ENCODE peak calls at places on chromosomes 12 and 14, in nine cellular contexts. I, X, J, C, D, W, R, T and A are unnamed samples.

GRCh38 chr14:48805315-48805714 is 780.9 kb downstream of the RPS29 start:
- DNase-seq in I (no peak), X (no peak), J (no peak), C (no peak), D (no peak), W (no peak), R (no peak), T (no peak), A (no peak)

GRCh38 chr12:106910202-106910601 is 45.5 kb upstream of the TMEM263 start:
- DNase-seq in I (no peak), X (no peak), J (no peak), C (peak), D (no peak), W (no peak), R (no peak), T (no peak), A (no peak)

GRCh38 chr12:46577063-46577776 is 204.6 kb upstream of the SLC38A2 start:
- DNase-seq in I (no peak), X (no peak), J (no peak), C (no peak), D (no peak), W (no peak), R (no peak), T (no peak), A (no peak)

GRCh38 chr12:47276253-47277070 is 196.7 kb upstream of the AMIGO2 start:
- DNase-seq in I (no peak), X (no peak), J (no peak), C (peak), D (peak), W (peak), R (peak), T (peak), A (no peak)

GRCh38 chr14:102878174-102878969 is 44.1 kb upstream of the AMN start:
- DNase-seq in I (no peak), X (no peak), J (no peak), C (no peak), D (no peak), W (no peak), R (no peak), T (no peak), A (no peak)

GRCh38 chr12:1744932-1745331 is 54.1 kb downstream of the ADIPOR2 start:
- DNase-seq in I (no peak), X (no peak), J (no peak), C (no peak), D (peak), W (peak), R (no peak), T (no peak), A (no peak)

GRCh38 chr14:90179357-90179756 is 77.0 kb upstream of the PSMC1 start:
- DNase-seq in I (peak), X (no peak), J (no peak), C (no peak), D (no peak), W (no peak), R (no peak), T (no peak), A (no peak)

GRCh38 chr12:53120685-53121525 is 17.6 kb downstream of the SOAT2 start:
- DNase-seq in I (no peak), X (no peak), J (no peak), C (no peak), D (no peak), W (no peak), R (peak), T (no peak), A (no peak)

GRCh38 chr14:57533214-57533613 is 39.6 kb upstream of the CCDC198 start:
- DNase-seq in I (no peak), X (no peak), J (peak), C (peak), D (peak), W (no peak), R (peak), T (no peak), A (peak)

GRCh38 chr14:32998433-32998832 is 59.8 kb downstream of the NPAS3 start:
- DNase-seq in I (no peak), X (no peak), J (no peak), C (no peak), D (peak), W (peak), R (no peak), T (no peak), A (no peak)
- TF ChIP-seq CTCF in I (peak), X (no peak), J (peak), C (no peak), D (peak), W (peak), R (no peak), T (peak), A (no peak)

GRCh38 chr12:104735801-104736200 is 222.3 kb downstream of the SLC41A2 start:
- DNase-seq in I (no peak), X (no peak), J (no peak), C (no peak), D (no peak), W (no peak), R (no peak), T (no peak), A (no peak)

GRCh38 chr12:104734541-104735075 is 223.5 kb downstream of the SLC41A2 start:
- DNase-seq in I (no peak), X (no peak), J (no peak), C (no peak), D (no peak), W (no peak), R (no peak), T (no peak), A (no peak)

GRCh38 chr12:104736307-104736706 is 221.8 kb downstream of the SLC41A2 start:
- DNase-seq in I (no peak), X (no peak), J (no peak), C (no peak), D (peak), W (peak), R (no peak), T (peak), A (no peak)

GRCh38 chr12:104730761-104731160 is 227.3 kb downstream of the SLC41A2 start:
- DNase-seq in I (no peak), X (no peak), J (no peak), C (no peak), D (no peak), W (no peak), R (no peak), T (no peak), A (no peak)

DNA sequence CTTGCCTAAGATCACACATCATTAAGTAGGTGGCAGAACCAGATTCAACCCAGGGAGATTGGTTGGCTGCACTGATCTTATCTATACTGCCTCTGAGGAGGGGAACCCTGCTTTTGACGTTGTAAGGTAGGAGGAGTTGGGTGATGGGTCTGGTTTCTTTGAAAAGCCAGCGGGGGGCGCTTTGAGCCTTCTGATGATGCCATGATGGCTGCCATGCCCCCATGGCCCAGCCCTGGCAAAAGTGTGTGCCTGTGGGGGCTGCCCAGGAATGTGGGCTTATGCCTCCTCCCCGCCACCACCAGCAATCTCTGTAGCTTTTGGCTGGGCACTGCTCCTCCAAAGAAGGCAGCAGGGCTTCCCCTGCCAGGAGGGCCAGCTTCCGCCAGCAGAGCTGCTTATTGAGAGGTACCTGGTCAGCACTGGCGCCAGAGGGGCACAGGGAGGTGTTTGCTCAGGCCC is 224.3 kb downstream of the SLC41A2 start:
- DNase-seq in I (no peak), X (no peak), J (peak), C (no peak), D (no peak), W (no peak), R (peak), T (no peak), A (peak)
- TF ChIP-seq CTCF in I (peak), X (no peak), J (peak), C (no peak), D (no peak), W (peak), R (peak), T (no peak), A (no peak)

GRCh38 chr14:68941820-68942219 is 37.3 kb downstream of the ACTN1 start:
- DNase-seq in I (peak), X (no peak), J (no peak), C (no peak), D (peak), W (peak), R (no peak), T (peak), A (peak)
- TF ChIP-seq CTCF in I (peak), X (no peak), J (peak), C (no peak), D (peak), W (peak), R (no peak), T (peak), A (no peak)

DNA sequence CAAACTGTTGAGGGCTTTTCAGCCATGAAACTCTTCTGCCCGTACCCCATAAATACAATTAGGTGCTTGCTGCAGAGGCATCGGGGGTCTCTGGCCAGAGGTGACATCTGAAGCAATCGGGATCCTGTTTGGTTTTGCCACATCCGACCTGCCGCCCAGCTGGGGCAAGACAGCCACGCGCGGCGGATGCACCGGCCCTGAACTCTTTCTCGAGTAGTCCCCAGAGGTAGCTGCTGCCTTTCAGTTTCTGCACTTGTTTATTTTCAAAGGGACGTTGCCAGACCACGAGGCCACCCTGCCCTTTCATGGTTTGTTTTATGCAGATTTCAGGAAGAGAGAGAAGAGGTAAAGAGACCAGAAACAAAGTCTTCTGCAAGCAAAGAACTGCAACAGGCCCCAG is 10.6 kb upstream of the MLXIP start:
- DNase-seq in I (no peak), X (no peak), J (no peak), C (peak), D (peak), W (peak), R (peak), T (no peak), A (no peak)
- TF ChIP-seq CTCF in I (no peak), X (no peak), J (no peak), C (no peak), D (no peak), W (no peak), R (no peak), T (no peak), A (no peak)

GRCh38 chr14:34439090-34439489 is 22.9 kb downstream of the SPTSSA start:
- DNase-seq in I (no peak), X (no peak), J (no peak), C (no peak), D (no peak), W (no peak), R (no peak), T (no peak), A (no peak)
- TF ChIP-seq CTCF in I (peak), X (no peak), J (no peak), C (no peak), D (no peak), W (no peak), R (no peak), T (no peak), A (no peak)

GRCh38 chr14:24277606-24278321 is 6.4 kb upstream of the RABGGTA start:
- DNase-seq in I (no peak), X (no peak), J (no peak), C (no peak), D (no peak), W (no peak), R (no peak), T (no peak), A (no peak)

GRCh38 chr14:24280797-24281460 is 9.5 kb upstream of the RABGGTA start:
- DNase-seq in I (no peak), X (no peak), J (no peak), C (no peak), D (no peak), W (no peak), R (no peak), T (no peak), A (no peak)

GRCh38 chr14:24275524-24276139 is 4.2 kb upstream of the RABGGTA start:
- DNase-seq in I (no peak), X (peak), J (no peak), C (no peak), D (no peak), W (no peak), R (no peak), T (no peak), A (no peak)

GRCh38 chr14:24282736-24283135 is 11.3 kb upstream of the RABGGTA start:
- DNase-seq in I (no peak), X (no peak), J (no peak), C (no peak), D (no peak), W (no peak), R (no peak), T (no peak), A (no peak)

GRCh38 chr14:24279301-24280186 is 8.1 kb upstream of the RABGGTA start:
- DNase-seq in I (no peak), X (no peak), J (no peak), C (peak), D (no peak), W (no peak), R (no peak), T (no peak), A (no peak)
- TF ChIP-seq CTCF in I (peak), X (no peak), J (peak), C (peak), D (peak), W (peak), R (peak), T (no peak), A (no peak)